ENCODE peak calls at places on chromosomes 2 and 18, in four cellular contexts. S is fibroblast of mammary gland, B is fibroblast of the aortic adventitia, V is sigmoid colon. Q is an unnamed sample.

GRCh38 chr18:76374330-76375281 is 120.4 kb downstream of the ZNF516 start:
- DNase-seq in S (no peak), B (no peak), V (no peak), Q (no peak)

GRCh38 chr2:64201086-64201627 is 56.9 kb upstream of the PELI1 start:
- DNase-seq in S (peak; percentile 30), B (peak; percentile 60), V (no peak), Q (no peak)

GRCh38 chr2:172826522-172826921 is 90.9 kb downstream of the RAPGEF4 start:
- DNase-seq in S (no peak), B (no peak), V (no peak), Q (peak; percentile 7)

GRCh38 chr2:20422679-20423271 is 24.1 kb upstream of the RHOB start:
- DNase-seq in S (peak; percentile 75), B (peak; percentile 25), V (peak; percentile 78), Q (no peak)

GRCh38 chr18:59708988-59709387 is 11.8 kb upstream of the CCBE1 start:
- DNase-seq in S (no peak), B (no peak), V (no peak), Q (no peak)

GRCh38 chr2:166468124-166469024 is 25.7 kb downstream of the SCN7A start:
- DNase-seq in S (peak; percentile 18), B (no peak), V (no peak), Q (no peak)

GRCh38 chr2:231336236-231336635 is 59.3 kb upstream of the B3GNT7 start:
- DNase-seq in S (no peak), B (no peak), V (no peak), Q (no peak)

GRCh38 chr2:18585526-18585925 is 3.8 kb downstream of the NT5C1B start:
- DNase-seq in S (peak; percentile 40), B (no peak), V (no peak), Q (peak; percentile 13)

GRCh38 chr2:37802106-37802791 is 122.8 kb upstream of the RMDN2 start:
- DNase-seq in S (peak; percentile 25), B (peak; percentile 43), V (no peak), Q (peak; percentile 59)

GRCh38 chr18:3012306-3012919 is 531 bp downstream of the LPIN2 start:
- DNase-seq in S (peak; percentile 25), B (no peak), V (peak; percentile 76), Q (no peak)

GRCh38 chr18:58125183-58125582 is 81.2 kb downstream of the NEDD4L start:
- DNase-seq in S (peak; percentile 6), B (no peak), V (no peak), Q (no peak)

GRCh38 chr2:202541137-202541536 is 93.6 kb upstream of the FAM117B start:
- DNase-seq in S (no peak), B (peak; percentile 51), V (no peak), Q (no peak)

GRCh38 chr2:55361465-55362189 is 58.0 kb downstream of the CCDC88A start:
- DNase-seq in S (no peak), B (no peak), V (no peak), Q (no peak)

GRCh38 chr2:225282858-225283693 is 116.4 kb upstream of the NYAP2 start:
- DNase-seq in S (peak; percentile 59), B (peak; percentile 45), V (no peak), Q (peak; percentile 54)

GRCh38 chr2:236536727-236537398 is 32.8 kb upstream of the ACKR3 start:
- DNase-seq in S (no peak), B (no peak), V (no peak), Q (no peak)

GRCh38 chr2:34365937-34366336 is 766.8 kb upstream of the FAM98A start:
- DNase-seq in S (no peak), B (no peak), V (no peak), Q (no peak)

GRCh38 chr18:38751211-38751610 is 1185.6 kb upstream of the CELF4 start:
- DNase-seq in S (no peak), B (no peak), V (no peak), Q (no peak)

GRCh38 chr2:56008661-56009411 is 85.3 kb upstream of the EFEMP1 start:
- DNase-seq in S (peak; percentile 83), B (peak; percentile 93), V (peak; percentile 86), Q (peak; percentile 71)

GRCh38 chr2:8162602-8163001 is 519.3 kb upstream of the ID2 start:
- DNase-seq in S (no peak), B (no peak), V (peak; percentile 94), Q (no peak)

GRCh38 chr18:68147728-68148127 is 567.2 kb downstream of the TMX3 start:
- DNase-seq in S (no peak), B (peak; percentile 30), V (no peak), Q (no peak)

GRCh38 chr2:149924028-149924427 is 336.5 kb upstream of the MMADHC start:
- DNase-seq in S (peak; percentile 45), B (no peak), V (no peak), Q (peak; percentile 43)

GRCh38 chr2:7598402-7598801 is 681.2 kb downstream of the RNF144A start:
- DNase-seq in S (no peak), B (no peak), V (no peak), Q (no peak)

GRCh38 chr2:10532631-10533101 is 84.5 kb upstream of the ODC1 start:
- DNase-seq in S (no peak), B (no peak), V (no peak), Q (peak; percentile 4)

GRCh38 chr18:48206887-48207286 is 202.3 kb downstream of the ZBTB7C start:
- DNase-seq in S (no peak), B (no peak), V (no peak), Q (no peak)

GRCh38 chr18:68397241-68398035 is 317.5 kb downstream of the TMX3 start:
- DNase-seq in S (peak; percentile 82), B (peak; percentile 59), V (no peak), Q (no peak)

GRCh38 chr2:99850076-99850710 is 292.2 kb downstream of the AFF3 start:
- DNase-seq in S (no peak), B (no peak), V (no peak), Q (no peak)

GRCh38 chr2:101617786-101618185 is 79.7 kb upstream of the MAP4K4 start:
- DNase-seq in S (no peak), B (no peak), V (no peak), Q (no peak)

GRCh38 chr2:42169100-42169868 is at the start of gene EML4:
- DNase-seq in S (peak; percentile 86), B (peak; percentile 85), V (peak; percentile 96), Q (peak; percentile 78)

GRCh38 chr2:191122638-191123294 is 28.0 kb downstream of the STAT4 start:
- DNase-seq in S (no peak), B (no peak), V (no peak), Q (no peak)

GRCh38 chr2:23994567-23994966 is 15.3 kb upstream of the MFSD2B start:
- DNase-seq in S (no peak), B (no peak), V (no peak), Q (no peak)
- TF ChIP-seq CTCF in S (no peak), B (no peak), V (no peak), Q (no peak)

GRCh38 chr2:119521437-119521825 is 2.9 kb downstream of the SCTR start:
- DNase-seq in S (no peak), B (no peak), V (no peak), Q (no peak)

GRCh38 chr2:119516121-119516520 is 8.2 kb downstream of the SCTR start:
- DNase-seq in S (no peak), B (no peak), V (no peak), Q (no peak)

GRCh38 chr2:119518401-119518800 is 5.9 kb downstream of the SCTR start:
- DNase-seq in S (no peak), B (no peak), V (no peak), Q (no peak)

GRCh38 chr2:119520696-119521436 is 3.4 kb downstream of the SCTR start:
- DNase-seq in S (no peak), B (no peak), V (no peak), Q (no peak)

DNA sequence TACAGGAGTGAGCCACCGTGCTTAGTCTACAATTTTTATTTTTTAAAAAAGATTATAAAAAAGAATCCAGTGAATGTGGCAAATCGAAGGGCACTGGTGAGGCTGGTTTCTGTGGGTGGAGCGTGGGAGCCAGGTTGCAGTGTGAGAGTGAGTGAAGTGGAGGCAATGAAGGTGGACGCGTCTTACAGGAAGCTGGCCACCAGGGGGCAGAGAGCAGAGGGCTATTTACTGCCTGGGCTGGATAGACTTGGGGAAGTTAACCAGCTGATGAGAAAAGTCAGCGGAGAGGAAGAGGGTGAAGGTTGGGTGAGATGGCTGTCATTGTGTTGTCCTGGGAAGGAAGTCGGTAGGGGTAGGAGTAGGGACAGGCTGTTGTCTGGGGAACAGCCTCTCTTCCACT is 6.8 kb downstream of the SCTR start:
- DNase-seq in S (peak; percentile 47), B (peak; percentile 31), V (no peak), Q (peak; percentile 19)
- TF ChIP-seq CTCF in S (peak; percentile 75), B (peak; percentile 70), V (peak; percentile 34), Q (peak; percentile 82)

GRCh38 chr2:43219383-43220228 is 6.8 kb downstream of the ZFP36L2 start:
- DNase-seq in S (peak; percentile 89), B (peak; percentile 81), V (peak; percentile 95), Q (peak; percentile 78)
- TF ChIP-seq CTCF in S (no peak), B (no peak), V (no peak), Q (no peak)

GRCh38 chr2:2229898-2230817 is 100.9 kb downstream of the MYT1L start:
- DNase-seq in S (no peak), B (no peak), V (no peak), Q (no peak)
- TF ChIP-seq CTCF in S (no peak), B (no peak), V (no peak), Q (peak; percentile 24)

GRCh38 chr18:25310045-25310444 is 41.9 kb downstream of the ZNF521 start:
- DNase-seq in S (peak; percentile 89), B (peak; percentile 64), V (no peak), Q (peak; percentile 55)
- TF ChIP-seq CTCF in S (peak; percentile 34), B (no peak), V (no peak), Q (peak; percentile 61)

GRCh38 chr2:47313728-47314127 is 89.2 kb upstream of the MSH2 start:
- DNase-seq in S (no peak), B (no peak), V (no peak), Q (no peak)
- TF ChIP-seq CTCF in S (no peak), B (no peak), V (no peak), Q (peak; percentile 45)

GRCh38 chr2:667332-668000 is 9.7 kb downstream of the TMEM18 start:
- DNase-seq in S (peak; percentile 83), B (peak; percentile 80), V (no peak), Q (peak; percentile 71)
- TF ChIP-seq CTCF in S (peak; percentile 83), B (peak; percentile 88), V (peak; percentile 27), Q (peak; percentile 82)